ENCODE peak calls at places on chromosomes 6 and 20, in four cellular contexts. H is K562, W is HepG2, X is GM12878. V is an unnamed sample.

GRCh38 chr6:90103056-90103793 is 193.4 kb downstream of the BACH2 start:
- DNase-seq in H (no peak), W (peak), X (peak), V (no peak)

GRCh38 chr6:13711384-13711725 is 280 bp downstream of the RANBP9 start:
- DNase-seq in H (no peak), W (no peak), X (no peak), V (no peak)

GRCh38 chr6:47681201-47681990 is 17.0 kb upstream of the ADGRF4 start:
- DNase-seq in H (no peak), W (no peak), X (no peak), V (no peak)

GRCh38 chr20:59145926-59146800 is 17.5 kb upstream of the ZNF831 start:
- DNase-seq in H (no peak), W (no peak), X (no peak), V (no peak)

GRCh38 chr6:28933069-28933468 is 9.3 kb upstream of the TRIM27 start:
- DNase-seq in H (no peak), W (no peak), X (no peak), V (no peak)

GRCh38 chr20:14790771-14791517 is 453.5 kb upstream of the FLRT3 start:
- DNase-seq in H (no peak), W (no peak), X (no peak), V (no peak)

GRCh38 chr6:53999088-53999755 is 112.0 kb upstream of the MLIP start:
- DNase-seq in H (no peak), W (no peak), X (no peak), V (no peak)

GRCh38 chr6:22328499-22328898 is 31.7 kb upstream of the PRL start:
- DNase-seq in H (no peak), W (no peak), X (no peak), V (no peak)

GRCh38 chr6:13278184-13278583 is 50.2 kb downstream of the TBC1D7 start:
- DNase-seq in H (no peak), W (no peak), X (no peak), V (no peak)

DNA sequence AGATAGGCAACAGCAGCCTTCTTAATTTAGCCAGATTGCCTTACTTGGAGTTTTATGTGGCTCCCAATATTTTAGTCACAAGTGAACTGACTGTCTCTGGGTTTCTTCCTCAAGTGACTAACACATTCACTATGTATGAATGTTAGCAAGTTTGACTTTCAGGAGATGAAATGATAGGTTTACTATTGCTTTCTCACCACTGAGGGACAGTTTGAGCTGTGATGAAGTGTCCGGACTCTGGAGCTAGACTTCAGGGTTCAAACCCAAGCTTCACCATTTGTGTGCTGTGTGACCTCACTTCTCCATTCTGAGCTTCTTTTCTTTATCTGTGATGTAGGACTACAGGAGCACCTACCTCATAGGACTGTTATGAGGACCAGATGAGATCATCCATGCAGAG is 8.2 kb downstream of the DHX35 start:
- DNase-seq in H (no peak), W (no peak), X (no peak), V (no peak)
- TF ChIP-seq RFX5 in H (no peak), W (no peak), X (no peak), V (no peak)

GRCh38 chr6:36442671-36443497 is at the start of the genes KCTD20 and PXT1:
- DNase-seq in H (peak), W (peak), X (peak), V (peak)
- TF ChIP-seq REST in H (peak), W (peak), X (no peak), V (no peak)

DNA sequence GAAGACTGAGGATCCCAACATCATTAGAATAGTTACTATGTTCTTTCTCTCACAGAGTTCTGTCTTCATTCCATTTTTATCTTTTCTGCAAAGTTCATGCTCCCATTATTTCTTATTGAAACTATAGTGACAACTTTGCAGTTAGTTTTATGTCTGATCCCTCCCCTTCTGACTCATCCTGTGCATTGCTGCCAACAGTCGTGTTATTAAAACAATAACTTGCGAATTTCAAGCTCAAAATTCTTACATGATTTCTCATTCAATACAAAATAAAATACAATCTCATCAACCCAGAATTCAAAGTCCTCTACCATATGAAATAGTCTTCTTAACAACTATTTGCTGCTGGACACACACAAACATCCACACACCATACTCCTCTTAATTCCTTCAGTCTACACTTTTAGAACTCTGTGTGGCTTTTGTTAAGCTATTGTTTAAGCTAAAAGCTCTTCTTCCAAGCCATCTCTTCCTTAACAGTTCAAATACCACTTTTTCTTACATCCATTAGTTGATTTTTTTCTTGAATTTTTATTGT is 261.4 kb upstream of the IRAK1BP1 start:
- DNase-seq in H (no peak), W (no peak), X (no peak), V (no peak)
- TF ChIP-seq JUNB in H (no peak), W (no peak), X (no peak), V (no peak)

GRCh38 chr6:73893696-73894095 is 197.7 kb downstream of the CD109 start:
- DNase-seq in H (no peak), W (no peak), X (no peak), V (no peak)
- TF ChIP-seq RFX5 in H (no peak), W (no peak), X (no peak), V (no peak)

GRCh38 chr20:36373089-36373488 is 67.0 kb downstream of the DLGAP4 start:
- DNase-seq in H (no peak), W (no peak), X (no peak), V (no peak)
- TF ChIP-seq REST in H (no peak), W (no peak), X (no peak), V (no peak)

GRCh38 chr20:62799036-62799435 is 2.8 kb downstream of the MRGBP start:
- DNase-seq in H (no peak), W (no peak), X (no peak), V (no peak)

GRCh38 chr20:62799873-62800272 is 3.6 kb downstream of the MRGBP start:
- DNase-seq in H (no peak), W (no peak), X (no peak), V (no peak)

GRCh38 chr20:62799459-62799858 is 3.2 kb downstream of the MRGBP start:
- DNase-seq in H (no peak), W (no peak), X (no peak), V (no peak)

GRCh38 chr20:62796699-62797491 is 622 bp downstream of the MRGBP start:
- DNase-seq in H (peak), W (no peak), X (no peak), V (no peak)

DNA sequence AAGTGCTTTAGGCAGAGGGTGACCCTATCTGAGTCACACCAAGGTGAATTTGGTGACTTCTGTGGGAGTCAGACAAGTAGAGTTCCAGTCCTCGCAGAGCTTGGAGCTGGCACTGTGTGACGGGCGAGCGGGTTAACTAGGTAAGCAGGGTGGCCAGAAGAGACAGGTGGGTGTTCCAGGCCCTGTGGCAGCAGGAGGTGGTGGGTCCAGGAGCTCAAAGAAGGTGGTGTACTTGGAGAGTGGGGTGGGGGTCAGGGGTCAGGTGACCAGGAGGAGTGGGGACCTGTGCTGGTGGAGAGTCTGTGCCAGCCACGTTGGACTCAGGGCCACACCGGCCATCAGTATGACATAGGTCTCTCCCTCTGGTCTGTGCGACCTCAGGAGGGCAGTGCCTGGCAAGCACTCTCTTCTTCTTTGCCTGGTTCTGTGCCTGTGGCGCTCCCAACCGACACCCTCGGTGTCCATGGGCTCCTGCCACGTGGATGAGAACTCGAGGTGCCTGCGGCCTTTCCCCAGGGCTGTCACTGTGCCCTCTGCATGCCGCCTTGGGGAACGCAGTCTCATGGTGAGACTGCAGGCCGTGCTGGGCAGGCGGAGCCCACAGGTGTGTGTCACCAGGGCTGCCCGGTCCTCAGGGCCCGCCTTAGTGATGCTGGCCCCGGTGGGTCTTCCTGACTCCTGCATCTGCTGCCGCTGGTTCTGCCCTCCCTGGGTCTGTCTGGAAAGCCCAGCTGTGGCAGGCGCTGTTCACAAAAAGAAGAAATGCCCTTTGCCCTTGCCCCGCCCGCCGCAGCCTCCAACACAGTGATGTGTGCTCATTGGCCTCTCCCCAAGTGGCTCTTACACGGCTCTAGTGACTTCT is 1.6 kb downstream of the MRGBP start:
- DNase-seq in H (no peak), W (no peak), X (no peak), V (peak)
- TF ChIP-seq JUNB in H (no peak), W (no peak), X (no peak), V (no peak)